ENCODE peak calls at places on chromosomes 12 and 14, in four cellular contexts. One of them, this sample, is unnamed.

GRCh38 chr12:113874999-113875561 is 91.0 kb downstream of the RBM19 start:
- DNase-seq in body of pancreas: no peak
- DNase-seq in uterus: no peak
- DNase-seq in A549: no peak
- DNase-seq in this sample: no peak

GRCh38 chr14:81710232-81710845 is 176.7 kb upstream of the SEL1L start:
- DNase-seq in uterus: no peak
- DNase-seq in body of pancreas: peak
- DNase-seq in A549: peak
- DNase-seq in this sample: no peak

GRCh38 chr12:66176105-66176504 is 6.3 kb upstream of the TMBIM4 start:
- DNase-seq in body of pancreas: no peak
- DNase-seq in A549: no peak
- DNase-seq in uterus: no peak
- DNase-seq in this sample: no peak

GRCh38 chr14:66495214-66496098 is 9.3 kb downstream of the CCDC196 start:
- DNase-seq in body of pancreas: peak
- DNase-seq in uterus: peak
- DNase-seq in A549: peak
- DNase-seq in this sample: no peak

GRCh38 chr14:100532916-100533630 is 54.1 kb downstream of the BEGAIN start:
- DNase-seq in uterus: peak
- DNase-seq in A549: no peak
- DNase-seq in body of pancreas: peak
- DNase-seq in this sample: no peak

GRCh38 chr12:49553512-49554088 is 14.3 kb downstream of the MCRS1 start:
- DNase-seq in body of pancreas: no peak
- DNase-seq in uterus: no peak
- DNase-seq in A549: peak
- DNase-seq in this sample: no peak

GRCh38 chr12:53174881-53175491 is 5.5 kb upstream of the ZNF740 start:
- DNase-seq in uterus: no peak
- DNase-seq in body of pancreas: peak
- DNase-seq in A549: peak
- DNase-seq in this sample: no peak

GRCh38 chr12:537772-538171 is 78.0 kb downstream of the B4GALNT3 start:
- DNase-seq in body of pancreas: peak
- DNase-seq in A549: no peak
- DNase-seq in uterus: no peak
- DNase-seq in this sample: no peak

GRCh38 chr12:46373303-46374182 is 970 bp upstream of the SLC38A2 start:
- DNase-seq in A549: peak
- DNase-seq in uterus: peak
- DNase-seq in body of pancreas: peak
- DNase-seq in this sample: peak

GRCh38 chr12:91871751-91872150 is 273.9 kb downstream of the BTG1 start:
- DNase-seq in body of pancreas: no peak
- DNase-seq in uterus: no peak
- DNase-seq in A549: no peak
- DNase-seq in this sample: no peak

GRCh38 chr14:24072436-24072835 is 1.1 kb downstream of the CPNE6 start:
- DNase-seq in A549: no peak
- DNase-seq in uterus: no peak
- DNase-seq in body of pancreas: peak
- DNase-seq in this sample: no peak

GRCh38 chr12:3222935-3223334 is 145.8 kb downstream of the TSPAN9 start:
- DNase-seq in uterus: no peak
- DNase-seq in A549: no peak
- DNase-seq in body of pancreas: no peak
- DNase-seq in this sample: no peak

GRCh38 chr14:93231129-93231979 is 24.3 kb downstream of the UBR7 start:
- DNase-seq in uterus: no peak
- DNase-seq in A549: peak
- DNase-seq in body of pancreas: peak
- DNase-seq in this sample: no peak
- TF ChIP-seq POLR2A in uterus: no peak
- TF ChIP-seq POLR2A in A549: peak
- TF ChIP-seq POLR2A in body of pancreas: no peak
- TF ChIP-seq POLR2A in this sample: no peak

GRCh38 chr14:55129428-55130193 is 559 bp downstream of the LGALS3 start:
- DNase-seq in uterus: peak
- DNase-seq in A549: peak
- DNase-seq in body of pancreas: peak
- DNase-seq in this sample: peak

GRCh38 chr14:55127491-55127951 is 1.5 kb upstream of the LGALS3 start:
- DNase-seq in uterus: no peak
- DNase-seq in body of pancreas: no peak
- DNase-seq in A549: no peak
- DNase-seq in this sample: no peak

GRCh38 chr14:55128386-55129085 is 516 bp upstream of the LGALS3 start:
- DNase-seq in A549: no peak
- DNase-seq in uterus: no peak
- DNase-seq in body of pancreas: no peak
- DNase-seq in this sample: no peak

GRCh38 chr14:55130194-55130550 is 1.1 kb downstream of the LGALS3 start:
- DNase-seq in body of pancreas: peak
- DNase-seq in uterus: peak
- DNase-seq in A549: peak
- DNase-seq in this sample: no peak

DNA sequence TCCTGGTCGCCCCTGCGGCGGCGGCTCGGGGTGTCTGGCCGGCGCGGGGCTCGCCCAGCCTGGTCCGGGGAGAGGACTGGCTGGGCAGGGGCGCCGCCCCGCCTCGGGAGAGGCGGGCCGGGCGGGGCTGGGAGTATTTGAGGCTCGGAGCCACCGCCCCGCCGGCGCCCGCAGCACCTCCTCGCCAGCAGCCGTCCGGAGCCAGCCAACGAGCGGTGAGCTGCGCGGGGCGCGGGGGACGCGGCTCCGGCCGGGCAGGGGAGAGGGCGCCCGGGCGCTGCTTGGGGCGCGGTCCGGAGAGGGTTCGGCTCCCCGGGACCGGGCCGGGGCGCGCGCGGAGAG is at the start of gene LGALS3:
- DNase-seq in body of pancreas: peak
- DNase-seq in uterus: peak
- DNase-seq in A549: peak
- DNase-seq in this sample: peak
- TF ChIP-seq POLR2A in body of pancreas: peak
- TF ChIP-seq POLR2A in uterus: peak
- TF ChIP-seq POLR2A in A549: peak
- TF ChIP-seq POLR2A in this sample: no peak

DNA sequence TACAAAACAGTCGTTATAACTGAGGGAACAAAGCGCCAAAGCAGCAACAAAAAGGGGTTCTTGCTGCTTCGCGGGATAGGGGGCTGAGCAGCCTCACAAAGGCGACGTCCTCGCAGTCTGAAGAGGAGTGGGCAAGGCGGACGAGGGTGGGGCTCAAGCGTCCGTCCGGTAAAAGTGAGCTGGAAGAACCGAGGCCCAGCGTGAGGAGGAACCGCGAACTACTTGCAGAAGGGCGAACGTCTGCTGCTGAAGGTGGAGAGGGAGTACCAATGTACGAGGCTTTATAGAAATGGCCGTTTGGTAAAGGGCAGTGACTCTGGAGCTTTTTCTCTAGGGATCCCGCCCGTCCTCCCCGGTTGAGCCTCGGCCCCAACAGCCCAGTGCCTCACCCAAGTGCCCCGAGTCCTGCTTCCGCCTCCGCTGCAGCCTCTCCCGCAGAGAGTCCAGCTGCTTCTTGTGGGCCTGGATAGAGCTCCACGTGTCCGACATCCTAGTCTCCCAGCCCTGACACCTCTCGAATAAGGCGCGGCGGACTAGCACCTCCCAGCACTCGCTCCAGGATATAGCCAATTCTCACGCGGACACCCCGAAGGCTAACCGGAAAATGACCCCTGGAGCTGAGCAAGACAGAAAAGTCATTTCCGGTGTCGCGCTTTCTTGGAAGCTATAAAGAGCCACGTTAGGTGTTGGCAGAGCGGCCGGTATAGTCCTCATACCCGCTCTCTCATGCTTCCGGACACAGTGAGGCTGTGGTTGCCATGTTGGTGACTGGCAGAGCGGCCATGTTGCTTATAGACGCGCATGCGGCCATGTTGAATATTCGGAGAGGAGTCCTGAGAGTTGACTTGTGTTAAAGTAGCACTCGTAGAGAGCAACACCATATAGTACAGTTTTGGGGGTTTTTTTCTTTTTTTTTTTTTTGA is at the start of gene METTL3:
- DNase-seq in A549: peak
- DNase-seq in body of pancreas: peak
- DNase-seq in uterus: peak
- DNase-seq in this sample: peak
- TF ChIP-seq POLR2A in A549: peak
- TF ChIP-seq POLR2A in body of pancreas: no peak
- TF ChIP-seq POLR2A in uterus: peak
- TF ChIP-seq POLR2A in this sample: peak

DNA sequence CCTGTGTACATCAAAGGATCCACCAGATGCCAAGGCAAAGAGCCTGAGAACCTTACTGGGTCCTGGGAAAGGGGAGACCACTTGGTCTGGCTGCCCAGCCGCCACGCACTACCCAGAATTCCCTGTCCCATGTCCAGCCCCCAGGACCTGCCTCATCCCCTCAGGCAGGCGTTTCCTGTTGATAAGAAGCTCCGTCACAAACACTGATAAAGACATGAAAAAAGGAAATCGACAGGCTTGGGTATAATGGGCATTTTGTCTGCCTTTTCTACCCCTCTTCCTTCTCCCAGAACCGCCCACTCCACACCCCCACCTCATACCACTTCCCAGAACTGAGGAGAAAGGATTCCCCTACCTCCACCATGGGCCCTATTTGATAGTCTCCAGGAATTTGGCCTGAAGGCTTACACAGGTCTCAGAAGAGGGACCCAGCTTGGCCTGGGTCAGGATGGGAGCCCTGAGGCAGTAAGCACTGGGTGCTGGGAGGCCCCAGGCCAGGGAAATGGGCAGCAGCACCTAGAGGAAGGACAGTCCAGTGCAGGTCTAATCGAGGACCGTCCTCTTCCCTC is 18.8 kb downstream of the ACVRL1 start:
- DNase-seq in body of pancreas: no peak
- DNase-seq in A549: no peak
- DNase-seq in uterus: no peak
- DNase-seq in this sample: no peak
- TF ChIP-seq POLR2A in body of pancreas: no peak
- TF ChIP-seq POLR2A in A549: no peak
- TF ChIP-seq POLR2A in uterus: no peak
- TF ChIP-seq POLR2A in this sample: no peak

DNA sequence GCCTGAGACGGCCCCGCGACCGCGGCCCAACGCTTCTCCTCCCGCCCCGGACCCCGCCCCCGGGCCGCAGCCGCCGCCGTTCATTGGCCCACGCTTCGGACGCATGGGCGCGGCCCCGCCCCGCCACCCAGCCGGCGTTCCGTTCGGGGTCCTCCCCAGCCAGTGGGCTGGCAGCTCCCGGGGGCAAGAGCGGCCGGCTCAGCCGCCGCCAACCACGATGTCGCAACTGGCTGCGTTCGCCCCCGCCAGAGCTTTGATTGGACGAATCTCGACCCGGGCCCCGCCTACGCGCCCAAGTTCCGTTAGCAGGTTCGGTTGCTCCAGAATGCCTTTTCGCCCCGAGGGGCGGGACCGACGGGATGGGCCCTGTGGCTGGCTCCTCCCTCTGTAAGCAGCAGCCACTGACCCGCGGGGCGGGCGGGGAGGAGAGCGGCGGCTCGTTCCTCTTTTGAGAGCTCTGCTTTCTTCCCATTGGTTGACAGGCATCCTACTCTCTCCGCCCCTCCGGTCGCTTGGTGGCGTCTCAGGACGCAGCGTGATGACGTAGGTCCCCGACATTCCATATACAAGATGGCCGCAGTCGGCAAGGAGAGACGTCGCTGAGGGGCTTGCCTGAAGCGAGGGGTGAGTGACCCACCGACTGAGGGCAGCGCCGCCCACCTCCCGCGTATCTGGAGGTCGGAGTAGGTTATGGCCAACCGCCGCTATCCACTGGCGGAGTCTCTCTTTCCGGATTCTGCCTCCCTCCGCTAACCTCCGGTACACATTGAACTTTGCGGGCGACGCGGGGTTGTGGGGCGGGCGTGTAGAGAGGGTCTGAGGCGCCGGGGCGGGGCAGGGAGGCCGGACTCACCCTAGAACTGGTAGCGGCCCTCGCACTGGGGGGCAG is at the start of the genes CCNK and SETD3:
- DNase-seq in A549: peak
- DNase-seq in body of pancreas: peak
- DNase-seq in uterus: peak
- DNase-seq in this sample: peak
- TF ChIP-seq POLR2A in A549: peak
- TF ChIP-seq POLR2A in body of pancreas: peak
- TF ChIP-seq POLR2A in uterus: peak
- TF ChIP-seq POLR2A in this sample: peak

DNA sequence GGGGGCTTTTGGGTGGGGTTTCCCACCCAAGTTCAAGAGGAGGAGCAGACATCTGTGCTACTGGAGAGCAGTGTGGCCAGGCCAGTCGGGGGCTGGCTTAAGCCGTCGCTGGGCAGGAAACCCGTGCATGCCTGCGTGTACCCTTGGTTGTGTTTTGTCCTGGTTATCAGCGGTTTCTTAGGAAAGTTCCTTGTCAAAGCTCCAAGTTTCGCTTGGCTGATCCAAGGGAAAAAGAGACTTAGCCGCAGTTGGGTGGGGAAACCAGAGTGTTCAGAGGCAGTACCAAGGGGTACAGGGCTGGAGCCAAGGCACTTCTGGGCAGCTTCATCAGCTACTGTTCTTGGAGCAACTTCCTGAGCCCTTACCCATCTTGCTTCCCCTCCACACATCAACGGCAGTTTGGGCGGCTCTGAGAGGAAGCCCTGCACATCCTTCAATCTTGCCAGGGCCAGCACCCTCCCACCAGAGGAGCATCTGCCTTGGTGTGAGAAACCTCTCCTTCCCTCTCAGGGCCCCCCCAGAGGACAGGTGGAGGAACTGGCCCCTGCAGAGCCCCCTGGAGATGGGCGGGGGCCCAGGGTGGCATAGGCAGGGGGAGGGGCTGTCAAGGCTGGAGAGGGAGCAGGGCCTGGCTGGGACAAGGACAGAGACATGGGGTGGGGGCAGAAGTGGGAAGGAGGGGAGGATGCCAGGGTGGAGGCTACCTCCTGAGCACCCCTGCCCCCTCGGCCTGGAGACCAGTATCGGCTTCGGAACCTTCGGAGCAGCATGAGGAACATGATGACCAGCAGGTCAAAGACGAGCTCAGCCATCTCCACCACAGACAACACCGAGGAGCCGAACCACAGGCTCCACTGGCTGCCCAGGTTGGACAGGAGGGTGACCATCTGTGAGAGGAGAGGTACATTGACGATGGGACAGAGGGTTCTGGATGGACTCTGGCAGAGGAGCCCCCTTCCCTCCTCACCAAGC is 5.8 kb upstream of the TNFRSF1A start:
- DNase-seq in uterus: peak
- DNase-seq in A549: no peak
- DNase-seq in body of pancreas: peak
- DNase-seq in this sample: no peak
- TF ChIP-seq POLR2A in uterus: peak
- TF ChIP-seq POLR2A in A549: no peak
- TF ChIP-seq POLR2A in body of pancreas: no peak
- TF ChIP-seq POLR2A in this sample: no peak

GRCh38 chr12:76127588-76127987 is 43.1 kb upstream of the NAP1L1 start:
- DNase-seq in A549: no peak
- DNase-seq in uterus: no peak
- DNase-seq in body of pancreas: no peak
- DNase-seq in this sample: no peak
- TF ChIP-seq POLR2A in A549: no peak
- TF ChIP-seq POLR2A in uterus: no peak
- TF ChIP-seq POLR2A in body of pancreas: no peak
- TF ChIP-seq POLR2A in this sample: no peak

GRCh38 chr12:6723607-6724408 is at the start of gene COPS7A:
- DNase-seq in uterus: peak
- DNase-seq in A549: peak
- DNase-seq in body of pancreas: peak
- DNase-seq in this sample: peak
- TF ChIP-seq POLR2A in uterus: peak
- TF ChIP-seq POLR2A in A549: peak
- TF ChIP-seq POLR2A in body of pancreas: peak
- TF ChIP-seq POLR2A in this sample: peak